ENCODE peak calls at places on chromosome 15, in eight cellular contexts. E, I, P, M, A, O, X and Q are unnamed samples.

GRCh38 chr15:85404922-85405293 is 24.5 kb downstream of the AKAP13 start:
- DNase-seq in M (no peak), O (no peak), P (no peak), I (no peak), A (no peak), X (no peak), E (no peak), Q (no peak)

GRCh38 chr15:49918106-49918505 is 200.9 kb downstream of the ATP8B4 start:
- DNase-seq in X (no peak), A (no peak), I (no peak), M (no peak), O (peak), P (no peak), E (no peak), Q (no peak)

GRCh38 chr15:52408823-52409222 is 113.2 kb upstream of the MYO5C start:
- DNase-seq in A (no peak), X (no peak), P (no peak), O (no peak), I (no peak), M (no peak), E (no peak), Q (no peak)

GRCh38 chr15:55221090-55222011 is 24.6 kb upstream of the RSL24D1 start:
- DNase-seq in O (peak), E (peak), A (no peak), I (peak), M (no peak), P (no peak), X (no peak), Q (no peak)

GRCh38 chr15:40743921-40744809 is 10.9 kb downstream of the RMDN3 start:
- DNase-seq in I (no peak), A (no peak), X (no peak), O (peak), E (no peak), P (no peak), M (no peak), Q (no peak)

GRCh38 chr15:70617911-70618287 is 145.5 kb downstream of the UACA start:
- DNase-seq in X (no peak), E (no peak), P (no peak), A (no peak), O (no peak), M (no peak), I (no peak), Q (no peak)

GRCh38 chr15:70690491-70691281 is 72.7 kb downstream of the UACA start:
- DNase-seq in P (no peak), X (no peak), I (peak), E (no peak), A (no peak), M (no peak), O (no peak), Q (no peak)

GRCh38 chr15:55343168-55343567 is 24.1 kb downstream of the PIGB start:
- DNase-seq in P (peak), X (no peak), E (no peak), M (peak), A (no peak), O (no peak), I (no peak), Q (no peak)

GRCh38 chr15:40308844-40309189 is 1.1 kb upstream of the PLCB2 start:
- DNase-seq in M (no peak), I (no peak), O (no peak), P (no peak), A (no peak), X (no peak), E (no peak), Q (no peak)

GRCh38 chr15:31080618-31081017 is 20.9 kb downstream of the TRPM1 start:
- DNase-seq in X (peak), M (no peak), E (no peak), A (peak), O (peak), I (peak), P (no peak), Q (no peak)

GRCh38 chr15:78681306-78682012 is 40.4 kb upstream of the CHRNB4 start:
- DNase-seq in I (no peak), P (peak), M (no peak), O (no peak), X (peak), E (no peak), A (no peak), Q (no peak)

GRCh38 chr15:39247574-39247973 is 333.3 kb upstream of the THBS1 start:
- DNase-seq in O (no peak), P (no peak), A (no peak), X (no peak), M (no peak), E (no peak), I (no peak), Q (no peak)

GRCh38 chr15:45529613-45530012 is 7.1 kb upstream of the SLC30A4 start:
- DNase-seq in O (no peak), A (no peak), P (no peak), I (no peak), M (no peak), E (no peak), X (no peak), Q (no peak)

GRCh38 chr15:35173444-35174118 is 88.5 kb upstream of the NANOGP8 start:
- DNase-seq in M (no peak), X (no peak), I (no peak), O (peak), P (no peak), E (peak), A (no peak), Q (no peak)

GRCh38 chr15:43879386-43880355 is 52.9 kb downstream of the WDR76 start:
- DNase-seq in M (no peak), O (no peak), E (no peak), A (no peak), P (no peak), I (no peak), X (no peak), Q (no peak)

GRCh38 chr15:92112180-92112579 is 258.7 kb downstream of the SLCO3A1 start:
- DNase-seq in O (peak), P (no peak), I (no peak), E (no peak), M (no peak), A (no peak), X (no peak), Q (no peak)

GRCh38 chr15:97904196-97904572 is 56.3 kb upstream of the ARRDC4 start:
- DNase-seq in O (peak), P (peak), X (peak), I (peak), M (peak), E (peak), A (peak), Q (no peak)

GRCh38 chr15:56931674-56932507 is 13.4 kb downstream of the TCF12 start:
- DNase-seq in X (no peak), I (no peak), E (no peak), M (no peak), O (no peak), A (no peak), P (no peak), Q (no peak)

GRCh38 chr15:33007295-33007855 is 187.1 kb downstream of the FMN1 start:
- DNase-seq in A (no peak), M (no peak), P (no peak), X (peak), E (peak), I (peak), O (peak), Q (no peak)

GRCh38 chr15:101455291-101455916 is 34.1 kb downstream of the PCSK6 start:
- DNase-seq in A (no peak), X (peak), E (peak), M (no peak), P (no peak), I (no peak), O (no peak), Q (no peak)

GRCh38 chr15:76239786-76240185 is 71.5 kb downstream of the ETFA start:
- DNase-seq in O (no peak), A (no peak), M (no peak), P (no peak), I (no peak), E (no peak), X (no peak), Q (no peak)

GRCh38 chr15:98800437-98801233 is 152.3 kb downstream of the IGF1R start:
- DNase-seq in A (peak), E (peak), X (peak), P (peak), O (peak), M (no peak), I (peak), Q (peak)

GRCh38 chr15:48426047-48426446 is 94.8 kb downstream of the DUT start:
- DNase-seq in E (no peak), O (no peak), A (no peak), I (no peak), X (no peak), M (no peak), P (no peak), Q (no peak)

GRCh38 chr15:63362196-63362595 is 19.4 kb downstream of the CA12 start:
- DNase-seq in P (no peak), X (no peak), I (no peak), E (no peak), O (peak), A (no peak), M (no peak), Q (no peak)